ENCODE peak calls at places on chromosomes 11 and 22, in nine cellular contexts. M is pancreas; V is anterior cingulate cortex; H is choroid plexus epithelial cell; O is EL; G is stomach; U is gastrocnemius medialis; S is stimulated activated CD4-positive, alpha-beta T cell treated with anti-CD3 and anti-CD28 coated beads, Interleukin-15, amount 100 ng/mL, for 24 hours; I is CD4-positive, alpha-beta T cell. D is an unnamed sample.

GRCh38 chr22:39084666-39085065 is 7.6 kb downstream of the APOBEC3G start:
- DNase-seq in H (no peak), G (no peak), U (no peak), M (no peak), S (no peak), V (no peak), I (no peak), O (no peak), D (no peak)

GRCh38 chr11:10387209-10388083 is 67.6 kb upstream of the AMPD3 start:
- DNase-seq in H (peak; percentile 89), G (no peak), V (no peak), M (no peak), U (peak; percentile 52), S (no peak), O (peak; percentile 77), I (no peak), D (no peak)

GRCh38 chr11:10793470-10794255 is 15.1 kb downstream of the EIF4G2 start:
- DNase-seq in S (no peak), G (no peak), I (no peak), V (no peak), M (no peak), O (no peak), U (no peak), H (no peak), D (no peak)

GRCh38 chr11:131867457-131868257 is 497.2 kb downstream of the NTM start:
- DNase-seq in H (peak; percentile 95), G (peak; percentile 34), I (no peak), S (peak; percentile 16), V (peak; percentile 43), O (peak; percentile 82), M (peak; percentile 79), U (peak; percentile 17), D (no peak)

GRCh38 chr22:49953027-49953679 is 7.4 kb upstream of the PIM3 start:
- DNase-seq in I (no peak), O (no peak), V (no peak), M (no peak), H (no peak), U (no peak), G (peak; percentile 92), S (no peak), D (no peak)

GRCh38 chr11:33690290-33691050 is 10.2 kb downstream of the C11orf91 start:
- DNase-seq in S (peak; percentile 38), H (peak; percentile 94), I (no peak), M (no peak), V (peak; percentile 24), U (no peak), G (peak; percentile 51), O (peak; percentile 99), D (no peak)

GRCh38 chr11:120601566-120601965 is 90.0 kb downstream of the GRIK4 start:
- DNase-seq in S (no peak), G (no peak), U (no peak), M (no peak), H (peak; percentile 35), V (no peak), O (peak; percentile 21), I (no peak), D (no peak)

GRCh38 chr11:11956006-11956405 is 52.4 kb downstream of the DKK3 start:
- DNase-seq in G (no peak), O (no peak), I (no peak), M (no peak), S (no peak), U (no peak), V (no peak), H (no peak), D (no peak)

GRCh38 chr11:114061053-114062049 is 1.8 kb downstream of the ZBTB16 start:
- DNase-seq in H (peak; percentile 74), V (no peak), M (peak; percentile 77), G (peak; percentile 48), U (peak; percentile 94), O (peak; percentile 8), S (no peak), I (no peak), D (no peak)

GRCh38 chr22:38238519-38239051 is 34.2 kb downstream of the TMEM184B start:
- DNase-seq in S (no peak), H (no peak), O (no peak), V (no peak), M (no peak), G (no peak), I (no peak), U (no peak), D (no peak)

GRCh38 chr22:44068422-44069191 is 44.5 kb downstream of the PARVB start:
- DNase-seq in M (no peak), H (no peak), U (no peak), V (no peak), O (no peak), G (no peak), S (no peak), I (no peak), D (no peak)

GRCh38 chr11:35905901-35906661 is 37.8 kb upstream of the LDLRAD3 start:
- DNase-seq in H (peak; percentile 14), S (no peak), V (no peak), G (no peak), I (no peak), O (no peak), M (no peak), U (no peak), D (no peak)

GRCh38 chr11:103662880-103663279 is 373.6 kb upstream of the DDI1 start:
- DNase-seq in V (no peak), S (no peak), G (no peak), O (no peak), U (no peak), H (no peak), M (no peak), I (no peak), D (no peak)

GRCh38 chr11:12784987-12785386 is 110.8 kb downstream of the TEAD1 start:
- DNase-seq in I (no peak), V (no peak), H (no peak), G (no peak), O (no peak), U (peak; percentile 59), S (no peak), M (no peak), D (no peak)

GRCh38 chr11:46537121-46537520 is 56.7 kb downstream of the AMBRA1 start:
- DNase-seq in M (no peak), G (no peak), O (no peak), V (no peak), U (no peak), H (peak; percentile 34), S (no peak), I (no peak), D (no peak)

GRCh38 chr11:45518853-45519545 is 146.4 kb downstream of the CHST1 start:
- DNase-seq in S (no peak), U (no peak), H (no peak), V (no peak), G (no peak), O (no peak), I (no peak), M (no peak), D (no peak)

GRCh38 chr11:20158597-20159257 is 1.5 kb downstream of the DBX1 start:
- DNase-seq in G (peak; percentile 41), V (no peak), M (peak; percentile 72), S (no peak), I (no peak), O (peak; percentile 57), H (peak; percentile 73), U (no peak), D (no peak)

GRCh38 chr22:31344369-31345330 is 1.5 kb downstream of the PATZ1 start:
- DNase-seq in I (peak; percentile 32), H (peak; percentile 67), G (peak; percentile 63), O (no peak), S (peak; percentile 51), U (no peak), V (no peak), M (peak; percentile 68), D (peak; percentile 27)

GRCh38 chr11:123145220-123145619 is 49.8 kb downstream of the CLMP start:
- DNase-seq in G (no peak), I (no peak), U (peak; percentile 25), S (no peak), V (no peak), H (peak; percentile 87), M (peak; percentile 57), O (peak; percentile 92), D (no peak)

GRCh38 chr11:79232346-79232745 is 208.5 kb downstream of the TENM4 start:
- DNase-seq in I (no peak), G (no peak), H (no peak), M (no peak), S (no peak), V (no peak), U (no peak), O (no peak), D (no peak)

GRCh38 chr11:76802621-76803020 is 19.5 kb downstream of the TSKU start:
- DNase-seq in H (no peak), M (no peak), O (no peak), I (no peak), G (no peak), S (no peak), V (no peak), U (no peak), D (no peak)

GRCh38 chr11:84247931-84248330 is 961.8 kb upstream of the CCDC90B start:
- DNase-seq in I (no peak), U (no peak), V (no peak), S (no peak), M (no peak), G (no peak), H (peak; percentile 5), O (no peak), D (no peak)

GRCh38 chr11:17798253-17798652 is 63.7 kb downstream of the KCNC1 start:
- DNase-seq in S (no peak), H (no peak), O (no peak), M (no peak), U (peak; percentile 90), I (no peak), G (no peak), V (no peak), D (no peak)

GRCh38 chr11:7533199-7534029 is 19.6 kb downstream of the PPFIBP2 start:
- DNase-seq in V (no peak), H (no peak), G (no peak), U (no peak), O (no peak), I (no peak), S (no peak), M (no peak), D (no peak)

GRCh38 chr11:117022526-117022925 is 75.7 kb downstream of the SIK3 start:
- DNase-seq in U (no peak), V (no peak), S (peak; percentile 25), O (no peak), G (no peak), M (no peak), I (no peak), H (no peak), D (no peak)

GRCh38 chr11:131888230-131888826 is 517.9 kb downstream of the NTM start:
- DNase-seq in M (no peak), U (no peak), I (no peak), O (peak; percentile 94), G (no peak), V (no peak), H (peak; percentile 92), S (no peak), D (no peak)

GRCh38 chr11:128964463-128964930 is 21.8 kb upstream of the TP53AIP1 start:
- DNase-seq in M (no peak), H (peak; percentile 34), I (no peak), V (no peak), G (no peak), S (no peak), O (no peak), U (no peak), D (no peak)

GRCh38 chr11:14376920-14377319 is 17.9 kb upstream of the RRAS2 start:
- DNase-seq in I (no peak), U (no peak), V (no peak), H (peak; percentile 55), O (peak; percentile 54), M (no peak), G (no peak), S (no peak), D (no peak)

GRCh38 chr11:81033779-81034550 is 1593.1 kb upstream of the TENM4 start:
- DNase-seq in O (no peak), H (no peak), S (no peak), M (no peak), V (no peak), U (no peak), G (no peak), I (no peak), D (no peak)

GRCh38 chr11:105456950-105457349 is 152.9 kb upstream of the GRIA4 start:
- DNase-seq in I (no peak), M (no peak), U (no peak), H (peak; percentile 2), O (no peak), S (no peak), G (no peak), V (no peak), D (no peak)

GRCh38 chr22:30795118-30795517 is 100.4 kb downstream of the OSBP2 start:
- DNase-seq in G (no peak), V (no peak), O (no peak), U (no peak), M (no peak), S (no peak), H (no peak), I (no peak), D (no peak)

D was measured in T-helper 1 cell.